ENCODE peak calls at places on chromosome 11, in ten cellular contexts. One of them, this sample, is unnamed.
A peak's percentile ranks its signal among the peaks of the same experiment; 100 is the strongest.

GRCh38 chr11:71286701-71287643 is 34.6 kb upstream of the SHANK2 start:
- DNase-seq in ovary: no peak
- DNase-seq in IMR-90: peak; percentile 92
- DNase-seq in choroid plexus epithelial cell: peak; percentile 61
- DNase-seq in fibroblast of lung: peak; percentile 98
- DNase-seq in AG04450: peak; percentile 76
- DNase-seq in CD4-positive, alpha-beta T cell: no peak
- DNase-seq in HFFc6: peak; percentile 97
- DNase-seq in breast epithelium: peak; percentile 91
- DNase-seq in astrocyte of the spinal cord: peak; percentile 97
- DNase-seq in this sample: peak; percentile 90

GRCh38 chr11:44466531-44467179 is 98.8 kb upstream of the CD82 start:
- DNase-seq in ovary: no peak
- DNase-seq in IMR-90: no peak
- DNase-seq in choroid plexus epithelial cell: no peak
- DNase-seq in fibroblast of lung: no peak
- DNase-seq in AG04450: no peak
- DNase-seq in CD4-positive, alpha-beta T cell: no peak
- DNase-seq in HFFc6: no peak
- DNase-seq in breast epithelium: no peak
- DNase-seq in astrocyte of the spinal cord: no peak
- DNase-seq in this sample: no peak

GRCh38 chr11:32325187-32325586 is 110.2 kb downstream of the WT1 start:
- DNase-seq in ovary: no peak
- DNase-seq in IMR-90: no peak
- DNase-seq in choroid plexus epithelial cell: no peak
- DNase-seq in fibroblast of lung: no peak
- DNase-seq in AG04450: no peak
- DNase-seq in CD4-positive, alpha-beta T cell: no peak
- DNase-seq in HFFc6: no peak
- DNase-seq in breast epithelium: no peak
- DNase-seq in astrocyte of the spinal cord: no peak
- DNase-seq in this sample: no peak

GRCh38 chr11:82980292-82980691 is 78.8 kb downstream of the DDIAS start:
- DNase-seq in ovary: no peak
- DNase-seq in IMR-90: peak; percentile 84
- DNase-seq in choroid plexus epithelial cell: peak; percentile 89
- DNase-seq in fibroblast of lung: peak; percentile 90
- DNase-seq in AG04450: peak; percentile 36
- DNase-seq in CD4-positive, alpha-beta T cell: no peak
- DNase-seq in HFFc6: peak; percentile 79
- DNase-seq in breast epithelium: no peak
- DNase-seq in astrocyte of the spinal cord: peak; percentile 68
- DNase-seq in this sample: no peak

GRCh38 chr11:77879218-77879617 is 58.3 kb downstream of the AAMDC start:
- DNase-seq in ovary: peak; percentile 74
- DNase-seq in IMR-90: peak; percentile 50
- DNase-seq in choroid plexus epithelial cell: peak; percentile 81
- DNase-seq in fibroblast of lung: peak; percentile 14
- DNase-seq in AG04450: peak; percentile 26
- DNase-seq in CD4-positive, alpha-beta T cell: no peak
- DNase-seq in HFFc6: no peak
- DNase-seq in breast epithelium: no peak
- DNase-seq in astrocyte of the spinal cord: peak; percentile 18
- DNase-seq in this sample: no peak

GRCh38 chr11:63951779-63952536 is 13.2 kb downstream of the NAA40 start:
- DNase-seq in ovary: no peak
- DNase-seq in IMR-90: no peak
- DNase-seq in choroid plexus epithelial cell: peak; percentile 31
- DNase-seq in fibroblast of lung: no peak
- DNase-seq in AG04450: no peak
- DNase-seq in CD4-positive, alpha-beta T cell: no peak
- DNase-seq in HFFc6: no peak
- DNase-seq in breast epithelium: peak; percentile 60
- DNase-seq in astrocyte of the spinal cord: no peak
- DNase-seq in this sample: no peak

GRCh38 chr11:130999992-131000770 is 83.9 kb upstream of the SNX19 start:
- DNase-seq in ovary: no peak
- DNase-seq in IMR-90: peak; percentile 98
- DNase-seq in choroid plexus epithelial cell: peak; percentile 86
- DNase-seq in fibroblast of lung: peak; percentile 96
- DNase-seq in AG04450: peak; percentile 95
- DNase-seq in CD4-positive, alpha-beta T cell: no peak
- DNase-seq in HFFc6: peak; percentile 95
- DNase-seq in breast epithelium: no peak
- DNase-seq in astrocyte of the spinal cord: peak; percentile 89
- DNase-seq in this sample: no peak

GRCh38 chr11:126679033-126679432 is 321.5 kb downstream of the KIRREL3 start:
- DNase-seq in ovary: no peak
- DNase-seq in IMR-90: no peak
- DNase-seq in choroid plexus epithelial cell: no peak
- DNase-seq in fibroblast of lung: no peak
- DNase-seq in AG04450: no peak
- DNase-seq in CD4-positive, alpha-beta T cell: no peak
- DNase-seq in HFFc6: no peak
- DNase-seq in breast epithelium: no peak
- DNase-seq in astrocyte of the spinal cord: no peak
- DNase-seq in this sample: no peak

GRCh38 chr11:77203901-77204755 is 76.1 kb downstream of the MYO7A start:
- DNase-seq in ovary: no peak
- DNase-seq in IMR-90: no peak
- DNase-seq in choroid plexus epithelial cell: no peak
- DNase-seq in fibroblast of lung: no peak
- DNase-seq in AG04450: no peak
- DNase-seq in CD4-positive, alpha-beta T cell: no peak
- DNase-seq in HFFc6: no peak
- DNase-seq in breast epithelium: no peak
- DNase-seq in astrocyte of the spinal cord: no peak
- DNase-seq in this sample: no peak

GRCh38 chr11:88418508-88418907 is 81.0 kb upstream of the CTSC start:
- DNase-seq in ovary: no peak
- DNase-seq in IMR-90: no peak
- DNase-seq in choroid plexus epithelial cell: no peak
- DNase-seq in fibroblast of lung: no peak
- DNase-seq in AG04450: no peak
- DNase-seq in CD4-positive, alpha-beta T cell: no peak
- DNase-seq in HFFc6: no peak
- DNase-seq in breast epithelium: no peak
- DNase-seq in astrocyte of the spinal cord: no peak
- DNase-seq in this sample: no peak

GRCh38 chr11:64675417-64676252 is 47.4 kb downstream of the NRXN2 start:
- DNase-seq in ovary: peak; percentile 48
- DNase-seq in IMR-90: peak; percentile 82
- DNase-seq in choroid plexus epithelial cell: peak; percentile 88
- DNase-seq in fibroblast of lung: peak; percentile 78
- DNase-seq in AG04450: no peak
- DNase-seq in CD4-positive, alpha-beta T cell: no peak
- DNase-seq in HFFc6: peak; percentile 80
- DNase-seq in breast epithelium: no peak
- DNase-seq in astrocyte of the spinal cord: peak; percentile 58
- DNase-seq in this sample: peak; percentile 88

GRCh38 chr11:77312107-77312506 is 10.6 kb upstream of the GDPD4 start:
- DNase-seq in ovary: no peak
- DNase-seq in IMR-90: no peak
- DNase-seq in choroid plexus epithelial cell: no peak
- DNase-seq in fibroblast of lung: no peak
- DNase-seq in AG04450: no peak
- DNase-seq in CD4-positive, alpha-beta T cell: no peak
- DNase-seq in HFFc6: no peak
- DNase-seq in breast epithelium: no peak
- DNase-seq in astrocyte of the spinal cord: no peak
- DNase-seq in this sample: no peak

GRCh38 chr11:57213282-57214086 is 23.6 kb downstream of the APLNR start:
- DNase-seq in ovary: no peak
- DNase-seq in IMR-90: peak; percentile 21
- DNase-seq in choroid plexus epithelial cell: no peak
- DNase-seq in fibroblast of lung: peak; percentile 70
- DNase-seq in AG04450: no peak
- DNase-seq in CD4-positive, alpha-beta T cell: no peak
- DNase-seq in HFFc6: no peak
- DNase-seq in breast epithelium: no peak
- DNase-seq in astrocyte of the spinal cord: peak; percentile 17
- DNase-seq in this sample: no peak

GRCh38 chr11:16806791-16807190 is 68.3 kb downstream of the C11orf58 start:
- DNase-seq in ovary: no peak
- DNase-seq in IMR-90: peak; percentile 59
- DNase-seq in choroid plexus epithelial cell: peak; percentile 92
- DNase-seq in fibroblast of lung: peak; percentile 55
- DNase-seq in AG04450: peak; percentile 29
- DNase-seq in CD4-positive, alpha-beta T cell: no peak
- DNase-seq in HFFc6: no peak
- DNase-seq in breast epithelium: no peak
- DNase-seq in astrocyte of the spinal cord: peak; percentile 67
- DNase-seq in this sample: no peak

GRCh38 chr11:31237819-31238771 is 131.4 kb downstream of the DCDC1 start:
- DNase-seq in ovary: no peak
- DNase-seq in IMR-90: no peak
- DNase-seq in choroid plexus epithelial cell: peak; percentile 4
- DNase-seq in fibroblast of lung: peak; percentile 8
- DNase-seq in AG04450: no peak
- DNase-seq in CD4-positive, alpha-beta T cell: no peak
- DNase-seq in HFFc6: no peak
- DNase-seq in breast epithelium: no peak
- DNase-seq in astrocyte of the spinal cord: no peak
- DNase-seq in this sample: no peak

GRCh38 chr11:31236052-31236652 is 133.4 kb downstream of the DCDC1 start:
- DNase-seq in ovary: no peak
- DNase-seq in IMR-90: no peak
- DNase-seq in choroid plexus epithelial cell: peak; percentile 39
- DNase-seq in fibroblast of lung: peak; percentile 7
- DNase-seq in AG04450: no peak
- DNase-seq in CD4-positive, alpha-beta T cell: no peak
- DNase-seq in HFFc6: no peak
- DNase-seq in breast epithelium: no peak
- DNase-seq in astrocyte of the spinal cord: peak; percentile 10
- DNase-seq in this sample: no peak

GRCh38 chr11:31240340-31240904 is 129.1 kb downstream of the DCDC1 start:
- DNase-seq in ovary: no peak
- DNase-seq in IMR-90: peak; percentile 33
- DNase-seq in choroid plexus epithelial cell: peak; percentile 78
- DNase-seq in fibroblast of lung: peak; percentile 47
- DNase-seq in AG04450: peak; percentile 1
- DNase-seq in CD4-positive, alpha-beta T cell: no peak
- DNase-seq in HFFc6: no peak
- DNase-seq in breast epithelium: no peak
- DNase-seq in astrocyte of the spinal cord: peak; percentile 50
- DNase-seq in this sample: no peak
- TF ChIP-seq CTCF in ovary: no peak
- TF ChIP-seq CTCF in IMR-90: peak; percentile 45
- TF ChIP-seq CTCF in choroid plexus epithelial cell: peak; percentile 79
- TF ChIP-seq CTCF in fibroblast of lung: peak; percentile 78
- TF ChIP-seq CTCF in AG04450: peak; percentile 58
- TF ChIP-seq CTCF in CD4-positive, alpha-beta T cell: peak; percentile 64
- TF ChIP-seq CTCF in HFFc6: peak; percentile 74
- TF ChIP-seq CTCF in breast epithelium: no peak
- TF ChIP-seq CTCF in astrocyte of the spinal cord: peak; percentile 63
- TF ChIP-seq CTCF in this sample: peak; percentile 62

DNA sequence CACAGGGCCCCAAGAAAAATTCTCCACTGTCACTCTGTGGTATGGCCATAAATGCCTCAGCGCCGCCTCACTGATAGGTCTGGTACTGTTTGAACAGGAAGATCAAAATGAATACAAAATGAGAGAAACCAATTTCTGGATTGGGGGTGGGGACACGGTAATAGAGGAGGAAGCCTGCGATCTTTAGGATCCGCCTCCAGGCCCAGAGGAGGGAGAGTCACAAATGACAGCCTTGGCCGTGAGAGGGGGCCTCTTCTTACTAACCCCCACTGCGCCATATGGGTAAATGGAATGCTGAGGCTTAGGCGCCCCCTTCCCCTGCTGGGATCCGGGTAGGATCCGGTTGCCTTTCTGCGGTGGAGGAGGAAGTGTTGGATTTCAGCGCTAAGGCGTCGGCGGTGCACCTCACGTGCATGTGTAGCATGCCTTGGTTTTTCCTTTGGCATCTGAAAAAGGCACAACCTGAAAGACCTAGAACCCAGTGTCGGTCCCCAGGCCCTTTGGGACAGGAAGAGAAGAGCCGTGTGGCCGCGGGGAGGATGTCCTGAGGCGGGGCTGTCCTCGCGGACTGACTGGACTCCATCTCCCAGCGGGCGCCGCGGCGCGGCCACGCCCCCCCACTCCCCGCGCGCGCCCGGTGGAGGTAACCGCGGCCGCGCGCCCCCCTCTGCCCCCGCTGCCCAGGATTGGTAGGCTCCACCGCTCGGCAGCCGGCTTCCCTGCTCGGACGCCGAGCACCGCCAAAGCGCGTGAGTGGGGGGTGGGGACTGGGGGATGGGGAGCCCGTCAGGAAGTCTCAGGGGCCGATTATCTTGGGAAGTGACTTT is 718 bp upstream of the MADD start:
- DNase-seq in ovary: peak; percentile 91
- DNase-seq in IMR-90: peak; percentile 82
- DNase-seq in choroid plexus epithelial cell: peak; percentile 90
- DNase-seq in fibroblast of lung: peak; percentile 84
- DNase-seq in AG04450: peak; percentile 60
- DNase-seq in CD4-positive, alpha-beta T cell: peak; percentile 78
- DNase-seq in HFFc6: peak; percentile 88
- DNase-seq in breast epithelium: peak; percentile 87
- DNase-seq in astrocyte of the spinal cord: peak; percentile 87
- DNase-seq in this sample: peak; percentile 95
- TF ChIP-seq CTCF in ovary: peak; percentile 34
- TF ChIP-seq CTCF in IMR-90: peak; percentile 24
- TF ChIP-seq CTCF in choroid plexus epithelial cell: peak; percentile 40
- TF ChIP-seq CTCF in fibroblast of lung: peak; percentile 31
- TF ChIP-seq CTCF in AG04450: no peak
- TF ChIP-seq CTCF in CD4-positive, alpha-beta T cell: peak; percentile 22
- TF ChIP-seq CTCF in HFFc6: peak; percentile 55
- TF ChIP-seq CTCF in breast epithelium: peak; percentile 41
- TF ChIP-seq CTCF in astrocyte of the spinal cord: no peak
- TF ChIP-seq CTCF in this sample: peak; percentile 47

GRCh38 chr11:112548641-112549040 is 288.0 kb upstream of the PLET1 start:
- DNase-seq in ovary: no peak
- DNase-seq in IMR-90: no peak
- DNase-seq in choroid plexus epithelial cell: peak; percentile 8
- DNase-seq in fibroblast of lung: no peak
- DNase-seq in AG04450: no peak
- DNase-seq in CD4-positive, alpha-beta T cell: no peak
- DNase-seq in HFFc6: no peak
- DNase-seq in breast epithelium: no peak
- DNase-seq in astrocyte of the spinal cord: no peak
- DNase-seq in this sample: no peak
- TF ChIP-seq CTCF in ovary: no peak
- TF ChIP-seq CTCF in IMR-90: no peak
- TF ChIP-seq CTCF in choroid plexus epithelial cell: no peak
- TF ChIP-seq CTCF in fibroblast of lung: no peak
- TF ChIP-seq CTCF in AG04450: no peak
- TF ChIP-seq CTCF in CD4-positive, alpha-beta T cell: no peak
- TF ChIP-seq CTCF in HFFc6: no peak
- TF ChIP-seq CTCF in breast epithelium: no peak
- TF ChIP-seq CTCF in astrocyte of the spinal cord: no peak
- TF ChIP-seq CTCF in this sample: no peak

DNA sequence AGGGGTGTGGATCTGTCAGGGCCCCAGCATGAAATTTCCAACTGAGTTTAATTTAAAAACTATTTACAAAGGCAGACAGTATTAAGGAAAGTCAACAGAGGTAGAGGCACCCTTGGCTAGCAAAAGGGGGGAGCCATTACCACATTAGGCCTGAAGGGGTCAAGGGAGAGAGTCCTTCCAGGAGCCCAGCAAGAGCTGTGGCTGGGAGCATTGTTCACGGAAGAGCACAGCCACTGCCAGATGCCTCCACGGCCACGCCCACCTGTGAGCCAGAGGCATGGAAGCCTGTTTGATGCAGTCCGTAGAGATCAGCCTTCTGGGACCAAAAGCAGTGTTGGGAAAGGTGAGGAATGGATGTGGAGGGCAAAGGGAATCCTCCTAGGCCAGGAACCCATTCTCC is 102.6 kb downstream of the GALNT18 start:
- DNase-seq in ovary: no peak
- DNase-seq in IMR-90: no peak
- DNase-seq in choroid plexus epithelial cell: no peak
- DNase-seq in fibroblast of lung: no peak
- DNase-seq in AG04450: no peak
- DNase-seq in CD4-positive, alpha-beta T cell: no peak
- DNase-seq in HFFc6: peak; percentile 4
- DNase-seq in breast epithelium: no peak
- DNase-seq in astrocyte of the spinal cord: no peak
- DNase-seq in this sample: no peak
- TF ChIP-seq CTCF in ovary: no peak
- TF ChIP-seq CTCF in IMR-90: no peak
- TF ChIP-seq CTCF in choroid plexus epithelial cell: no peak
- TF ChIP-seq CTCF in fibroblast of lung: no peak
- TF ChIP-seq CTCF in AG04450: peak; percentile 3
- TF ChIP-seq CTCF in CD4-positive, alpha-beta T cell: no peak
- TF ChIP-seq CTCF in HFFc6: peak; percentile 20
- TF ChIP-seq CTCF in breast epithelium: no peak
- TF ChIP-seq CTCF in astrocyte of the spinal cord: no peak
- TF ChIP-seq CTCF in this sample: no peak